ENCODE peak calls at places on chromosomes 5 and 9, in four cellular contexts. P is activated naive CD4-positive, alpha-beta T cell treated with Interleukin-2 at 50 U/mL for 16 hours; J is AG10803; N is ovary. K is an unnamed sample.

GRCh38 chr5:80141147-80141671 is 106.1 kb downstream of the THBS4 start:
- DNase-seq in N (peak), J (peak), P (no peak), K (peak)

GRCh38 chr9:94853887-94854286 is 127.4 kb downstream of the AOPEP start:
- DNase-seq in N (no peak), P (no peak), J (no peak), K (no peak)

GRCh38 chr5:109328626-109329025 is 81.1 kb downstream of the PJA2 start:
- DNase-seq in N (no peak), J (peak), P (no peak), K (no peak)

GRCh38 chr9:14097215-14097614 is 216.7 kb downstream of the NFIB start:
- DNase-seq in N (no peak), J (no peak), P (no peak), K (peak)

GRCh38 chr5:180555168-180555921 is 36.0 kb downstream of the SCGB3A1 start:
- DNase-seq in P (no peak), N (no peak), J (peak), K (no peak)

GRCh38 chr5:136020383-136021015 is 8.3 kb upstream of the TGFBI start:
- DNase-seq in N (no peak), J (peak), P (peak), K (peak)

GRCh38 chr5:51395666-51396356 is 12.6 kb downstream of the ISL1 start:
- DNase-seq in J (no peak), P (no peak), N (no peak), K (no peak)

GRCh38 chr5:65015767-65016166 is 247.0 kb downstream of the CWC27 start:
- DNase-seq in P (no peak), J (no peak), N (no peak), K (no peak)

GRCh38 chr5:76007904-76008303 is 75.3 kb upstream of the SV2C start:
- DNase-seq in J (no peak), N (no peak), P (no peak), K (no peak)

GRCh38 chr5:73828465-73828864 is 202.5 kb downstream of the ARHGEF28 start:
- DNase-seq in P (no peak), N (no peak), J (no peak), K (no peak)

GRCh38 chr5:122499617-122500016 is 187.6 kb downstream of the SNCAIP start:
- DNase-seq in J (no peak), P (no peak), N (no peak), K (no peak)

GRCh38 chr5:38258319-38259061 is at the start of gene EGFLAM:
- DNase-seq in P (no peak), J (no peak), N (peak), K (no peak)

GRCh38 chr5:157072508-157072907 is 13.6 kb upstream of the HAVCR1 start:
- DNase-seq in P (no peak), N (no peak), J (no peak), K (no peak)

GRCh38 chr9:120755827-120756434 is 37.3 kb downstream of the FBXW2 start:
- DNase-seq in J (peak), P (peak), N (peak), K (peak)

GRCh38 chr5:35166043-35166442 is 64.2 kb downstream of the PRLR start:
- DNase-seq in J (no peak), P (no peak), N (no peak), K (no peak)

GRCh38 chr5:68845121-68845520 is 248.7 kb upstream of the SLC30A5 start:
- DNase-seq in N (no peak), P (no peak), J (peak), K (no peak)

GRCh38 chr9:127868278-127868903 is 9.1 kb downstream of the AK1 start:
- DNase-seq in J (no peak), N (no peak), P (no peak), K (no peak)

GRCh38 chr9:91734371-91734981 is 215.6 kb downstream of the ROR2 start:
- DNase-seq in N (peak), J (peak), P (peak), K (peak)

GRCh38 chr5:139764250-139764791 is 31.3 kb upstream of the PSD2 start:
- DNase-seq in P (no peak), J (no peak), N (no peak), K (no peak)

GRCh38 chr9:79976501-79977444 is 405.0 kb downstream of the TLE4 start:
- DNase-seq in N (no peak), J (no peak), P (no peak), K (no peak)

GRCh38 chr5:135913713-135914626 is 18.3 kb upstream of the IL9 start:
- DNase-seq in N (no peak), P (no peak), J (no peak), K (no peak)

GRCh38 chr9:19554518-19554917 is 145.7 kb downstream of the ACER2 start:
- DNase-seq in J (no peak), P (no peak), N (no peak), K (no peak)

GRCh38 chr5:115469904-115470516 is 74.6 kb downstream of the FEM1C start:
- DNase-seq in N (no peak), P (no peak), J (no peak), K (no peak)

GRCh38 chr5:87116821-87117512 is 150.7 kb upstream of the RASA1 start:
- DNase-seq in N (no peak), P (no peak), J (no peak), K (no peak)

GRCh38 chr9:99816392-99816791 is 5.3 kb upstream of the NR4A3 start:
- DNase-seq in N (no peak), P (no peak), J (no peak), K (no peak)

GRCh38 chr9:126952180-126952960 is 37.8 kb downstream of the RALGPS1 start:
- DNase-seq in J (peak), P (no peak), N (no peak), K (no peak)

GRCh38 chr9:79041266-79041665 is 530.5 kb upstream of the TLE4 start:
- DNase-seq in P (no peak), N (no peak), J (no peak), K (no peak)

GRCh38 chr5:68352166-68352565 is 136.6 kb downstream of the PIK3R1 start:
- DNase-seq in N (no peak), P (no peak), J (no peak), K (no peak)

GRCh38 chr5:58145397-58145796 is 314.5 kb downstream of the PLK2 start:
- DNase-seq in J (no peak), P (no peak), N (no peak), K (no peak)

GRCh38 chr5:122099060-122099790 is 21.2 kb upstream of the LOX start:
- DNase-seq in P (no peak), N (no peak), J (peak), K (peak)

GRCh38 chr5:166725585-166725984 is 1565.9 kb upstream of the WWC1 start:
- DNase-seq in J (no peak), N (no peak), P (no peak), K (no peak)

GRCh38 chr9:92612292-92612691 is 57.6 kb downstream of the IPPK start:
- DNase-seq in N (no peak), P (no peak), J (no peak), K (no peak)

GRCh38 chr5:66213533-66213932 is 69.4 kb downstream of the SREK1 start:
- DNase-seq in P (no peak), J (no peak), N (no peak), K (no peak)

GRCh38 chr5:141877478-141878185 is 578 bp downstream of the PCDH1 start:
- DNase-seq in N (no peak), J (no peak), P (peak), K (no peak)

GRCh38 chr5:18772475-18772874 is 1138.2 kb downstream of the TAF11L14 start:
- DNase-seq in P (no peak), N (no peak), J (no peak), K (peak)

GRCh38 chr5:97918057-97918456 is 735.0 kb upstream of the RIOK2 start:
- DNase-seq in P (no peak), J (no peak), N (no peak), K (no peak)

GRCh38 chr5:90473321-90474234 is 993 bp downstream of the MBLAC2 start:
- DNase-seq in P (peak), J (no peak), N (no peak), K (peak)